ENCODE peak calls at places on chromosomes 12 and 14, in eight cellular contexts. One of them, this sample, is unnamed.

GRCh38 chr12:20722142-20722541 is 27.0 kb downstream of the SLCO1C1 start:
- DNase-seq in H1: no peak
- DNase-seq in suprapubic skin: no peak
- DNase-seq in stomach: no peak
- DNase-seq in prostate gland: no peak
- DNase-seq in spleen: no peak
- DNase-seq in breast epithelium: no peak
- DNase-seq in transverse colon: peak; percentile 12
- DNase-seq in this sample: no peak

GRCh38 chr14:61511558-61511924 is 183.8 kb upstream of the HIF1A start:
- DNase-seq in H1: no peak
- DNase-seq in suprapubic skin: no peak
- DNase-seq in stomach: no peak
- DNase-seq in prostate gland: peak; percentile 66
- DNase-seq in spleen: no peak
- DNase-seq in breast epithelium: peak; percentile 67
- DNase-seq in transverse colon: no peak
- DNase-seq in this sample: no peak

GRCh38 chr14:55130194-55130550 is 1.1 kb downstream of the LGALS3 start:
- DNase-seq in H1: no peak
- DNase-seq in suprapubic skin: no peak
- DNase-seq in stomach: peak; percentile 44
- DNase-seq in prostate gland: peak; percentile 42
- DNase-seq in spleen: no peak
- DNase-seq in breast epithelium: no peak
- DNase-seq in transverse colon: no peak
- DNase-seq in this sample: no peak

GRCh38 chr14:100988011-100988410 is 84.5 kb upstream of the RTL1 start:
- DNase-seq in H1: no peak
- DNase-seq in suprapubic skin: no peak
- DNase-seq in stomach: no peak
- DNase-seq in prostate gland: no peak
- DNase-seq in spleen: no peak
- DNase-seq in breast epithelium: no peak
- DNase-seq in transverse colon: no peak
- DNase-seq in this sample: no peak

GRCh38 chr12:49089831-49090773 is 4.5 kb downstream of the DHH start:
- DNase-seq in H1: no peak
- DNase-seq in suprapubic skin: no peak
- DNase-seq in stomach: peak; percentile 31
- DNase-seq in prostate gland: no peak
- DNase-seq in spleen: peak; percentile 87
- DNase-seq in breast epithelium: no peak
- DNase-seq in transverse colon: no peak
- DNase-seq in this sample: no peak

GRCh38 chr12:88960213-88960878 is 380.1 kb upstream of the KITLG start:
- DNase-seq in H1: no peak
- DNase-seq in suprapubic skin: no peak
- DNase-seq in stomach: no peak
- DNase-seq in prostate gland: no peak
- DNase-seq in spleen: no peak
- DNase-seq in breast epithelium: no peak
- DNase-seq in transverse colon: no peak
- DNase-seq in this sample: no peak

GRCh38 chr12:57734586-57734985 is 4.0 kb downstream of the AGAP2 start:
- DNase-seq in H1: no peak
- DNase-seq in suprapubic skin: no peak
- DNase-seq in stomach: no peak
- DNase-seq in prostate gland: no peak
- DNase-seq in spleen: no peak
- DNase-seq in breast epithelium: no peak
- DNase-seq in transverse colon: no peak
- DNase-seq in this sample: no peak

GRCh38 chr12:85350356-85350755 is 70.3 kb downstream of the ALX1 start:
- DNase-seq in H1: no peak
- DNase-seq in suprapubic skin: no peak
- DNase-seq in stomach: no peak
- DNase-seq in prostate gland: no peak
- DNase-seq in spleen: no peak
- DNase-seq in breast epithelium: no peak
- DNase-seq in transverse colon: no peak
- DNase-seq in this sample: no peak

GRCh38 chr12:121165316-121165715 is 32.6 kb downstream of the P2RX7 start:
- DNase-seq in H1: no peak
- DNase-seq in suprapubic skin: no peak
- DNase-seq in stomach: no peak
- DNase-seq in prostate gland: no peak
- DNase-seq in spleen: no peak
- DNase-seq in breast epithelium: no peak
- DNase-seq in transverse colon: no peak
- DNase-seq in this sample: no peak

GRCh38 chr14:57408037-57408436 is 17.7 kb downstream of the NAA30 start:
- DNase-seq in H1: no peak
- DNase-seq in suprapubic skin: no peak
- DNase-seq in stomach: no peak
- DNase-seq in prostate gland: no peak
- DNase-seq in spleen: no peak
- DNase-seq in breast epithelium: no peak
- DNase-seq in transverse colon: no peak
- DNase-seq in this sample: no peak

DNA sequence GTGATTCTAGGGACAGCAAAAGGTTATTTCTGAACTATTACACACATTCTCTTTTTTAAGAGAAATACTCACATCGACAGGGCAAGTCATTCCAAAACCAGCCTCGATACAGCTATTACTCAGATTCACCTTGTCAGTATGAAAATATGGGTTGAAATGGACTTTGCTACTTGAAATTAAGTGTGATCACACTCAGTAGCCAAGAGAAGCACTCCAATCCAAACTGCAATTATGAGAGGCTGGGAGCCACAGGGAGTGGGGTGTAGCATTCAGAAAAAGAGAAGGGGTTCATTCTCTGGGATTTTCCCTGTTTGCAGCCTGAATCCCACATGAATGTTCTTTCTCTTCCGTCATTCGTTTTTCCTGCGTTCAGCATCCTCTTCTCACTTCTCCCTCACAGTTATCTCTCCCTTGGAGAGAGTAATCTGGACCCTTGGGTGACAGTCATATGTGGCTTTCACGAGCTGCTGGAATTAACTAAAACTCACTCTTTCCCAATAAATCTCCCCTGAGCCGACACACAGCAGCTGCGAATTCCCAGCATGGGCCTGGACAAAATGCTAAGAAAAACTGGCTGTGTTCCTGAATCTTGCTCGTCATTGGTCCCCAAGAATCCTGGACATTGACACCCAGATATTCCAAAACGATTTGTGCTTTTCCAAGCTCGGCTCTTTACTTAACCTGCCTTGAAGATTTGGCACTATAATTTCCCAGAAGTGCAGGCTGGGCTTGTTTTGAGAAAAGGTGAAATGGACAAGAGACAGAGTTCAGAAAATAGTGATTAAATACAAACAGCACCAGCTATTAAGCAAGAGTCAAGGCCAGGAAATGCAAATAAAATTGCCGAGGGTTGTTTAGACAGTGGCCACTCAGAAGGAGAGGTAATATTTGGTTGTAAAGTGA is 199.5 kb upstream of the PLEKHG7 start:
- DNase-seq in H1: no peak
- DNase-seq in suprapubic skin: no peak
- DNase-seq in stomach: no peak
- DNase-seq in prostate gland: no peak
- DNase-seq in spleen: no peak
- DNase-seq in breast epithelium: no peak
- DNase-seq in transverse colon: no peak
- DNase-seq in this sample: no peak
- H3K4me3 ChIP-seq in H1: no peak overlapping the region
- H3K4me3 ChIP-seq in suprapubic skin: no peak overlapping the region
- H3K4me3 ChIP-seq in stomach: no peak overlapping the region
- H3K4me3 ChIP-seq in prostate gland: no peak overlapping the region
- H3K4me3 ChIP-seq in spleen: no peak overlapping the region
- H3K4me3 ChIP-seq in breast epithelium: no peak overlapping the region
- H3K4me3 ChIP-seq in transverse colon: no peak overlapping the region
- H3K4me3 ChIP-seq in this sample: no peak overlapping the region

GRCh38 chr12:75713434-75713833 is 202.0 kb upstream of the KRR1 start:
- DNase-seq in H1: no peak
- DNase-seq in suprapubic skin: no peak
- DNase-seq in stomach: no peak
- DNase-seq in prostate gland: no peak
- DNase-seq in spleen: no peak
- DNase-seq in breast epithelium: no peak
- DNase-seq in transverse colon: no peak
- DNase-seq in this sample: no peak

GRCh38 chr12:75714462-75715322 is 203.3 kb upstream of the KRR1 start:
- DNase-seq in H1: no peak
- DNase-seq in suprapubic skin: no peak
- DNase-seq in stomach: no peak
- DNase-seq in prostate gland: no peak
- DNase-seq in spleen: no peak
- DNase-seq in breast epithelium: no peak
- DNase-seq in transverse colon: no peak
- DNase-seq in this sample: no peak

GRCh38 chr12:75711276-75711675 is 199.9 kb upstream of the KRR1 start:
- DNase-seq in H1: no peak
- DNase-seq in suprapubic skin: no peak
- DNase-seq in stomach: no peak
- DNase-seq in prostate gland: no peak
- DNase-seq in spleen: no peak
- DNase-seq in breast epithelium: no peak
- DNase-seq in transverse colon: no peak
- DNase-seq in this sample: no peak

GRCh38 chr12:75710361-75711069 is 199.1 kb upstream of the KRR1 start:
- DNase-seq in H1: no peak
- DNase-seq in suprapubic skin: no peak
- DNase-seq in stomach: no peak
- DNase-seq in prostate gland: no peak
- DNase-seq in spleen: no peak
- DNase-seq in breast epithelium: no peak
- DNase-seq in transverse colon: no peak
- DNase-seq in this sample: no peak

GRCh38 chr12:75712223-75712622 is 200.8 kb upstream of the KRR1 start:
- DNase-seq in H1: no peak
- DNase-seq in suprapubic skin: no peak
- DNase-seq in stomach: no peak
- DNase-seq in prostate gland: peak; percentile 39
- DNase-seq in spleen: no peak
- DNase-seq in breast epithelium: no peak
- DNase-seq in transverse colon: no peak
- DNase-seq in this sample: no peak
- TF ChIP-seq POLR2AphosphoS5 in H1: no peak
- TF ChIP-seq POLR2AphosphoS5 in suprapubic skin: no peak
- TF ChIP-seq POLR2AphosphoS5 in stomach: no peak
- TF ChIP-seq POLR2AphosphoS5 in prostate gland: peak; percentile 34
- TF ChIP-seq POLR2AphosphoS5 in spleen: no peak
- TF ChIP-seq POLR2AphosphoS5 in breast epithelium: no peak
- TF ChIP-seq POLR2AphosphoS5 in transverse colon: no peak
- TF ChIP-seq POLR2AphosphoS5 in this sample: peak; percentile 58

DNA sequence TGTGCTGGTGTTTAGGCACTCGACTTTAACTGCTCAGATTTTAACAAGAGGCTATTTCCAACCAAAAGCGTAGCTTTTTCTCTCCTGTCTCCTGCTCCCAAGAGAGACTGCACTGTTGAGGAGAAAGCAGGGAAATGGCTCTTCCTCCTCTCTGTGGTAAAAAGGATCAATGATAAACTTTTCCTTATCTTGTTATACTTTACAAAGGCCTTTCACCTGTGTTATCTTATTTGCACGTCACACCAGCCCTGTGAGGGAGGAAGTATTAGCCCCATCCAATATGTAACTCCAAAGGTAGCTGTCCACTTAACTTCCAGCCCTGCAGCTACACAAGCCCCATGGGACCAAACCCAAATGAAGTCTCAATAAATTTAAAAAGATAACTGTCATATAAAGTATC is 32.9 kb upstream of the ZFP36L1 start:
- DNase-seq in H1: no peak
- DNase-seq in suprapubic skin: no peak
- DNase-seq in stomach: no peak
- DNase-seq in prostate gland: no peak
- DNase-seq in spleen: no peak
- DNase-seq in breast epithelium: no peak
- DNase-seq in transverse colon: no peak
- DNase-seq in this sample: no peak
- TF ChIP-seq POLR2A in H1: no peak
- TF ChIP-seq POLR2A in suprapubic skin: no peak
- TF ChIP-seq POLR2A in stomach: no peak
- TF ChIP-seq POLR2A in prostate gland: no peak
- TF ChIP-seq POLR2A in spleen: no peak
- TF ChIP-seq POLR2A in breast epithelium: no peak
- TF ChIP-seq POLR2A in transverse colon: no peak
- TF ChIP-seq POLR2A in this sample: no peak

DNA sequence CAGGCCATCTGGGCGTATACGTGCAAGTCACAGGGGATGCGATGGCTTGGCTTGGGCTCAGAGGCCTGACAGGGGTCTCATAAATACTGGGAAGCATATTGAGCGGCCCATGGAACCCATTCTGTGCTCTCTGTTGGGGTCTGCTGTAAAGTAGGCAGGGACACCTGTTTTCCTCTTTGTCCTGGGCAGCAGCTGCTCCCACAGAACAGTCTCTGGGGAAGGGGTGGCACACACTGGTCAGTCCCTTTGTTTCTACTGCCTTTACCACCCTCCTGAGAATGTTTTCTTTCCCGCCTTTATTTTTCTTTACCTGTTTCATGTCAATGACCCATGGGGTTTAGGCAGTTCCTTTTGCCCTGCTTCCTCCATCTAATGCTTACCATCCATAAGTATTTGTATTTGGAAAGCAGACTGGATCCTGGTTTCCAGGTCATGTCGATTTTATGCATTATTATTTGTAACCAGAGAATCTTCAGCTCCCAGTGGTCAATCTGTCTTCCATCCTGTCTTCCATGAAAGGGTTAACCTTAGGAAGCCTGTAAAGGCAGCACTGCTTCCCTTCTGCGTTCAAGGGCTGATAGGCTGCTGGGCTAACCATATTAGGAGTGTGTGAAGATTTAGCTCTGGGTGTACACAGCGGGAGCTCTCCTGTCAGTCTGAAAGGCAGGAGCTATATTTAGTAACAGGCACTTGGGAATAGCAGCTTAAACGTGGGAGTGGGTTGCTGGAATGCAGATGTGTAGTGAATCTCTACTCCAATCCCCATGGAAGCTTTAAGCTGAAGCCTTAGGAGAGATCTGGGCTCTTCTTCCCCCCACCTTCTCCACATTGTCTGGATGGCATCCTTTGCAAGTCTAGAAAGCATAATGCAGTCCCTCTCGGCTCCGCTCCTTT is 124.0 kb downstream of the DYRK2 start:
- DNase-seq in H1: peak; percentile 58
- DNase-seq in suprapubic skin: no peak
- DNase-seq in stomach: no peak
- DNase-seq in prostate gland: no peak
- DNase-seq in spleen: no peak
- DNase-seq in breast epithelium: no peak
- DNase-seq in transverse colon: no peak
- DNase-seq in this sample: no peak
- H3K4me3 ChIP-seq in H1: peak overlapping the region; percentile 43
- H3K4me3 ChIP-seq in suprapubic skin: no peak overlapping the region
- H3K4me3 ChIP-seq in stomach: no peak overlapping the region
- H3K4me3 ChIP-seq in prostate gland: no peak overlapping the region
- H3K4me3 ChIP-seq in spleen: no peak overlapping the region
- H3K4me3 ChIP-seq in breast epithelium: no peak overlapping the region
- H3K4me3 ChIP-seq in transverse colon: no peak overlapping the region
- H3K4me3 ChIP-seq in this sample: no peak overlapping the region

GRCh38 chr14:23364164-23364571 is 804 bp downstream of the EFS start:
- DNase-seq in H1: no peak
- DNase-seq in suprapubic skin: no peak
- DNase-seq in stomach: no peak
- DNase-seq in prostate gland: peak; percentile 71
- DNase-seq in spleen: peak; percentile 45
- DNase-seq in breast epithelium: peak; percentile 77
- DNase-seq in transverse colon: no peak
- DNase-seq in this sample: no peak
- TF ChIP-seq POLR2AphosphoS5 in H1: no peak
- TF ChIP-seq POLR2AphosphoS5 in suprapubic skin: no peak
- TF ChIP-seq POLR2AphosphoS5 in stomach: no peak
- TF ChIP-seq POLR2AphosphoS5 in prostate gland: peak; percentile 76
- TF ChIP-seq POLR2AphosphoS5 in spleen: no peak
- TF ChIP-seq POLR2AphosphoS5 in breast epithelium: no peak
- TF ChIP-seq POLR2AphosphoS5 in transverse colon: no peak
- TF ChIP-seq POLR2AphosphoS5 in this sample: peak; percentile 52

This sample was measured in vagina.